ENCODE peak calls at places on chromosome 1, in ten cellular contexts. T is GM13976; S is D341Med; P is Right ventricle myocardium superior; Z is activated T-helper 9 cell treated with anti-CD3 and anti-CD28 coated beads, Interleukin-2, amount 50 U/mL, for 16 hours; G is fibroblast of mammary gland; K is mammary epithelial cell; I is substantia nigra; U is NT2/D1; F is type B pancreatic cell. J is an unnamed sample.

GRCh38 chr1:31541201-31541600 is 35.1 kb upstream of the TINAGL1 start:
- DNase-seq in K (no peak), P (no peak), I (no peak), U (no peak), G (no peak), T (no peak), S (no peak), Z (no peak), F (no peak), J (no peak)

GRCh38 chr1:198492872-198493271 is 47.6 kb downstream of the ATP6V1G3 start:
- DNase-seq in K (peak), P (no peak), I (no peak), F (no peak), G (peak), U (no peak), Z (no peak), S (no peak), T (no peak), J (peak)

GRCh38 chr1:201710632-201711031 is 118.3 kb upstream of the IPO9 start:
- DNase-seq in S (no peak), G (peak), K (peak), P (no peak), U (no peak), I (no peak), Z (no peak), F (no peak), T (no peak), J (no peak)

GRCh38 chr1:227532019-227532619 is 31.2 kb upstream of the ZNF678 start:
- DNase-seq in T (no peak), K (no peak), I (no peak), S (no peak), F (no peak), G (no peak), U (no peak), Z (no peak), P (no peak), J (peak)

GRCh38 chr1:31830511-31830910 is 14.7 kb upstream of the SPOCD1 start:
- DNase-seq in I (no peak), S (no peak), K (no peak), T (no peak), Z (no peak), G (no peak), F (no peak), P (no peak), U (no peak), J (no peak)

GRCh38 chr1:103274886-103275285 is 166.6 kb upstream of the COL11A1 start:
- DNase-seq in S (no peak), K (no peak), I (no peak), F (no peak), T (no peak), Z (no peak), P (no peak), U (no peak), G (no peak), J (peak)

GRCh38 chr1:176717052-176717754 is 254.2 kb downstream of the PAPPA2 start:
- DNase-seq in F (no peak), P (no peak), Z (no peak), G (no peak), T (no peak), I (peak), S (no peak), K (no peak), U (no peak), J (peak)

GRCh38 chr1:66413139-66413755 is 120.7 kb upstream of the SGIP1 start:
- DNase-seq in F (no peak), I (no peak), G (no peak), Z (no peak), P (no peak), S (no peak), K (no peak), T (no peak), U (no peak), J (no peak)

GRCh38 chr1:30241681-30242080 is 481.7 kb downstream of the MATN1 start:
- DNase-seq in F (no peak), T (no peak), G (no peak), P (no peak), I (no peak), S (no peak), U (no peak), Z (no peak), K (no peak), J (no peak)

GRCh38 chr1:155844860-155845259 is 12.2 kb downstream of the GON4L start:
- DNase-seq in U (no peak), F (no peak), K (no peak), P (no peak), G (no peak), Z (no peak), I (no peak), T (no peak), S (no peak), J (no peak)

GRCh38 chr1:225498539-225499135 is 70.8 kb upstream of the LBR start:
- DNase-seq in G (peak), K (no peak), S (peak), Z (no peak), I (no peak), T (no peak), P (no peak), U (no peak), F (no peak), J (no peak)

GRCh38 chr1:58664881-58665280 is 35.0 kb downstream of the MYSM1 start:
- DNase-seq in T (no peak), I (no peak), S (no peak), K (no peak), F (no peak), G (no peak), Z (no peak), U (no peak), P (no peak), J (no peak)

GRCh38 chr1:1359316-1359667 is 937 bp upstream of the MXRA8 start:
- DNase-seq in K (no peak), F (no peak), Z (no peak), P (peak), I (no peak), S (no peak), U (no peak), G (peak), T (peak), J (peak)

GRCh38 chr1:225808136-225808535 is 1.8 kb upstream of the EPHX1 start:
- DNase-seq in F (no peak), K (no peak), P (no peak), G (no peak), T (no peak), Z (no peak), U (no peak), S (no peak), I (no peak), J (no peak)

GRCh38 chr1:60228253-60228594 is 154.7 kb upstream of the C1orf87 start:
- DNase-seq in G (peak), U (no peak), S (no peak), Z (no peak), P (no peak), I (no peak), T (no peak), K (no peak), F (no peak), J (no peak)

GRCh38 chr1:48405400-48405799 is 66.6 kb downstream of the SPATA6 start:
- DNase-seq in F (no peak), K (no peak), T (no peak), G (peak), P (no peak), I (no peak), U (no peak), S (no peak), Z (no peak), J (no peak)

GRCh38 chr1:36349839-36350238 is 26.4 kb upstream of the EVA1B start:
- DNase-seq in P (peak), T (no peak), F (no peak), U (no peak), Z (no peak), I (no peak), S (no peak), G (peak), K (peak), J (no peak)

GRCh38 chr1:84077476-84078107 is 66.5 kb upstream of the PRKACB start:
- DNase-seq in P (peak), T (peak), F (peak), Z (peak), G (peak), S (peak), U (peak), I (peak), K (peak), J (peak)

GRCh38 chr1:236287757-236288619 is 6.2 kb upstream of the ERO1B start:
- DNase-seq in K (no peak), F (no peak), P (no peak), T (no peak), I (no peak), G (no peak), S (peak), U (peak), Z (no peak), J (peak)

GRCh38 chr1:87979079-87979478 is 650.4 kb downstream of the LMO4 start:
- DNase-seq in P (no peak), I (no peak), Z (no peak), T (no peak), U (no peak), S (no peak), G (no peak), K (no peak), F (no peak), J (no peak)